ENCODE peak calls at places on chromosomes 1 and 21, in six cellular contexts. One of them, this sample, is unnamed.

GRCh38 chr1:33387512-33388079 is 43.3 kb downstream of the PHC2 start:
- DNase-seq in mesenchymal stem cell: peak
- DNase-seq in H9: no peak
- DNase-seq in IMR-90: peak
- DNase-seq in mesendoderm: no peak
- DNase-seq in H1: no peak
- DNase-seq in this sample: no peak

GRCh38 chr1:79633456-79633855 is 626.9 kb upstream of the ADGRL4 start:
- DNase-seq in mesenchymal stem cell: peak
- DNase-seq in H9: no peak
- DNase-seq in IMR-90: peak
- DNase-seq in mesendoderm: peak
- DNase-seq in H1: no peak
- DNase-seq in this sample: no peak

GRCh38 chr1:169739980-169740379 is 6.1 kb upstream of the SELE start:
- DNase-seq in mesenchymal stem cell: no peak
- DNase-seq in H9: no peak
- DNase-seq in IMR-90: no peak
- DNase-seq in mesendoderm: no peak
- DNase-seq in H1: no peak
- DNase-seq in this sample: no peak

GRCh38 chr1:227299238-227299637 is 19.1 kb downstream of the CDC42BPA start:
- DNase-seq in mesenchymal stem cell: peak
- DNase-seq in H9: no peak
- DNase-seq in IMR-90: peak
- DNase-seq in mesendoderm: peak
- DNase-seq in H1: no peak
- DNase-seq in this sample: no peak

GRCh38 chr21:33572350-33572749 is 16.1 kb downstream of the DONSON start:
- DNase-seq in mesenchymal stem cell: peak
- DNase-seq in H9: no peak
- DNase-seq in IMR-90: no peak
- DNase-seq in mesendoderm: no peak
- DNase-seq in H1: no peak
- DNase-seq in this sample: no peak

GRCh38 chr1:161048949-161049722 is 3.4 kb upstream of the USF1 start:
- DNase-seq in mesenchymal stem cell: no peak
- DNase-seq in H9: no peak
- DNase-seq in IMR-90: no peak
- DNase-seq in mesendoderm: no peak
- DNase-seq in H1: no peak
- DNase-seq in this sample: no peak

GRCh38 chr1:169634145-169634544 is 4.2 kb upstream of the SELP start:
- DNase-seq in mesenchymal stem cell: no peak
- DNase-seq in H9: no peak
- DNase-seq in IMR-90: no peak
- DNase-seq in mesendoderm: no peak
- DNase-seq in H1: no peak
- DNase-seq in this sample: no peak

GRCh38 chr1:244651956-244652698 is 799 bp upstream of the DESI2 start:
- DNase-seq in mesenchymal stem cell: no peak
- DNase-seq in H9: no peak
- DNase-seq in IMR-90: peak
- DNase-seq in mesendoderm: no peak
- DNase-seq in H1: no peak
- DNase-seq in this sample: peak

GRCh38 chr21:31744162-31744800 is 12.4 kb upstream of the SCAF4 start:
- DNase-seq in mesenchymal stem cell: no peak
- DNase-seq in H9: no peak
- DNase-seq in IMR-90: no peak
- DNase-seq in mesendoderm: no peak
- DNase-seq in H1: no peak
- DNase-seq in this sample: no peak

GRCh38 chr1:25484096-25484495 is 53.4 kb downstream of the MACO1 start:
- DNase-seq in mesenchymal stem cell: no peak
- DNase-seq in H9: no peak
- DNase-seq in IMR-90: no peak
- DNase-seq in mesendoderm: no peak
- DNase-seq in H1: no peak
- DNase-seq in this sample: no peak

GRCh38 chr1:110824192-110824591 is 48.8 kb upstream of the CD53 start:
- DNase-seq in mesenchymal stem cell: no peak
- DNase-seq in H9: no peak
- DNase-seq in IMR-90: no peak
- DNase-seq in mesendoderm: no peak
- DNase-seq in H1: no peak
- DNase-seq in this sample: no peak

GRCh38 chr1:235073331-235073967 is 55.2 kb downstream of the TOMM20 start:
- DNase-seq in mesenchymal stem cell: no peak
- DNase-seq in H9: no peak
- DNase-seq in IMR-90: no peak
- DNase-seq in mesendoderm: no peak
- DNase-seq in H1: no peak
- DNase-seq in this sample: no peak

GRCh38 chr1:8326265-8326664 is 8.4 kb downstream of the SLC45A1 start:
- DNase-seq in mesenchymal stem cell: no peak
- DNase-seq in H9: no peak
- DNase-seq in IMR-90: no peak
- DNase-seq in mesendoderm: no peak
- DNase-seq in H1: no peak
- DNase-seq in this sample: no peak

GRCh38 chr1:227844320-227845114 is 29.0 kb downstream of the PRSS38 start:
- DNase-seq in mesenchymal stem cell: no peak
- DNase-seq in H9: no peak
- DNase-seq in IMR-90: no peak
- DNase-seq in mesendoderm: no peak
- DNase-seq in H1: no peak
- DNase-seq in this sample: no peak

GRCh38 chr1:164602480-164603093 is 43.6 kb downstream of the PBX1 start:
- DNase-seq in mesenchymal stem cell: peak
- DNase-seq in H9: peak
- DNase-seq in IMR-90: peak
- DNase-seq in mesendoderm: peak
- DNase-seq in H1: no peak
- DNase-seq in this sample: no peak

GRCh38 chr1:23103001-23103879 is 65.4 kb downstream of the LUZP1 start:
- DNase-seq in mesenchymal stem cell: peak
- DNase-seq in H9: no peak
- DNase-seq in IMR-90: peak
- DNase-seq in mesendoderm: no peak
- DNase-seq in H1: no peak
- DNase-seq in this sample: no peak

GRCh38 chr1:44442791-44443190 is 37.7 kb downstream of the RNF220 start:
- DNase-seq in mesenchymal stem cell: no peak
- DNase-seq in H9: no peak
- DNase-seq in IMR-90: no peak
- DNase-seq in mesendoderm: no peak
- DNase-seq in H1: no peak
- DNase-seq in this sample: no peak

GRCh38 chr1:108199231-108199657 is 899 bp downstream of the SLC25A24 start:
- DNase-seq in mesenchymal stem cell: peak
- DNase-seq in H9: no peak
- DNase-seq in IMR-90: peak
- DNase-seq in mesendoderm: peak
- DNase-seq in H1: no peak
- DNase-seq in this sample: peak

GRCh38 chr1:100142343-100142742 is 9.4 kb downstream of the TRMT13 start:
- DNase-seq in mesenchymal stem cell: no peak
- DNase-seq in H9: no peak
- DNase-seq in IMR-90: no peak
- DNase-seq in mesendoderm: no peak
- DNase-seq in H1: no peak
- DNase-seq in this sample: no peak

GRCh38 chr1:100146958-100147357 is 14.0 kb downstream of the TRMT13 start:
- DNase-seq in mesenchymal stem cell: no peak
- DNase-seq in H9: no peak
- DNase-seq in IMR-90: no peak
- DNase-seq in mesendoderm: no peak
- DNase-seq in H1: no peak
- DNase-seq in this sample: no peak

GRCh38 chr1:100141192-100141591 is 8.2 kb downstream of the TRMT13 start:
- DNase-seq in mesenchymal stem cell: no peak
- DNase-seq in H9: no peak
- DNase-seq in IMR-90: no peak
- DNase-seq in mesendoderm: no peak
- DNase-seq in H1: no peak
- DNase-seq in this sample: no peak

GRCh38 chr1:100147875-100148274 is 14.9 kb downstream of the TRMT13 start:
- DNase-seq in mesenchymal stem cell: no peak
- DNase-seq in H9: no peak
- DNase-seq in IMR-90: no peak
- DNase-seq in mesendoderm: peak
- DNase-seq in H1: no peak
- DNase-seq in this sample: no peak

DNA sequence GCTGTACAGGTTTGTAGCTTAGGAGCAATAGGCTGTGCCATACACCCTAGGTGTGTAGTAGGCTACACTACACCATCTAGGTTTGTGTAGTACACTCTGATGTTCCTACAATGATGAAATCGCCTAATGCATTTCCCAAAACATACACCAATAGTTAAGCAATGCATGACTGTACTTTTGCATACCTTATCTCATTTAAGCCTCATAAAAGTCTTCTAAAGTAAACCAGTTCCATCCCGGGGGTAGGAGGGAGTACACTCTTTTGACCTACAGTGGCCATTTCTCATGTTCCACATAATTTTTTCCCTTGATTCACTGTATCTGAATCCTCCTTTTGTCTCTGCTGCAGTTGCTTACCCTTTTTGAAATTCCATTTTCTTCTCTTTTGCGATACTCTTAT is 12.2 kb downstream of the TRMT13 start:
- DNase-seq in mesenchymal stem cell: no peak
- DNase-seq in H9: no peak
- DNase-seq in IMR-90: peak
- DNase-seq in mesendoderm: no peak
- DNase-seq in H1: no peak
- DNase-seq in this sample: no peak
- H2BK120ac ChIP-seq in mesenchymal stem cell: no peak
- H2BK120ac ChIP-seq in H9: no peak
- H2BK120ac ChIP-seq in IMR-90: no peak
- H2BK120ac ChIP-seq in mesendoderm: no peak
- H2BK120ac ChIP-seq in H1: no peak
- H2BK120ac ChIP-seq in this sample: no peak

DNA sequence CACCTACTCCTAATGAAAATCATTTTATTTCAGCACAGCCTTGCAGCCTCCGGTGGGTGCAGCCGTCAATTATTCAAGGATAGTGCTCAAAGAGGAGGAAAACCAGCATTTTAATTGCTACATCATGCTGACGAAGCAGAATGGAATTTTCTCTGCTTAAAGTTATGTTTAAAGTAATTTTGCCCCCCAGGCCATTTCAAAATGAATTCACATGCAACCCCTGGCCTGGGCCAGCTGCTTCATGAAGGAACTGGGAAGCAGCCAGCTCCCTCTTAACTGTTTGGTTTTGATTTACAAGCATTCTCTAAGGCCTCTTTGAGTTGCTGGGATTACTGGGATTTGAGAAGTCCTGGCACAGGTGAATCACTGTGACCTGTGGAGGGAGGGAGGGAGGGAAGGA is 66.1 kb downstream of the PGBD5 start:
- DNase-seq in mesenchymal stem cell: peak
- DNase-seq in H9: no peak
- DNase-seq in IMR-90: peak
- DNase-seq in mesendoderm: peak
- DNase-seq in H1: no peak
- DNase-seq in this sample: no peak
- H2BK5ac ChIP-seq in mesenchymal stem cell: no peak
- H2BK5ac ChIP-seq in H9: no peak
- H2BK5ac ChIP-seq in IMR-90: no peak
- H2BK5ac ChIP-seq in mesendoderm: no peak
- H2BK5ac ChIP-seq in H1: no peak
- H2BK5ac ChIP-seq in this sample: no peak

DNA sequence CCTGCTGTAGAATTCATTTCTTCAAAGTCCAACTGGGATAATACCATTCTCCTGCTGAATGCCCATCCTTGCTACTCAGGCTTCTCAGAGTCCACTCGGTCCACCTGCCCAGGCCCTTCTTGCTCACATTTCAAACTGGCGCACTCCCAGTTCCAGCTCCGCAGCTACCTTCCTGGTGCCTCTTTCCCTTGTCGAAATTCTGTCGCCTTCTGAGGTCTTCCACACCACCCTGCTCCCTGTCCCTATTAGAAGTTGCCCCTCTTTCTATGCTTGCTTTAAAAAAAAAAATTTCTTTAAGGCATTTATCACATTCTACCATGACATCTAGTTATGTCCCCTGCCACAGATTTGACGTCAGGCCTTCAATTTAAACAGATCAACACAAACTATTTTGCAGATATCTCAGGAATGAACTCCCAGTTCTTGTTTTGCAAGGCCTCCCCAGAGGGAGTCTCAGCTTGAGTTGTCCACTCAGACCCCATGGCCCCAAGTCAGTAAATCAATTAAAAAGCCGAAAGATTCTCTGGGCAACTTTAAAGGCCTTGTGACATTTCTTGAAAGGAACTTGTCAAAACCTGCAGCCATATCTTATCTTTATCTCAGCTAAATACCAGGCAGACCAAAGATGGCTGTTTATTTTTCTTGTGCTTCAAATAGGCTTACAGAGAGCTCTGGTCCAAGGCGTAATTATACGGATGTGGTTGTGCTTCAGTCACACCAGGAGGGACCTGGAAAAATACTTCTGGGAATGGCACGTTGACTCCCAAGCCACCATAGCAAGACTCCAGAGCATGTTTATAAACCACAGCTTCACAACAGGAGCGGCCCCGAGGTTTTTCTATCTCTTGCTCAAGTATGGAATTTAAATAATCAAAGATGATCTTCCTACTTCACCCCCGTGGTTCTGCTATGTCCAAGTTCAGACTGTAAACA is 2.2 kb downstream of the FAM89A start:
- DNase-seq in mesenchymal stem cell: peak
- DNase-seq in H9: no peak
- DNase-seq in IMR-90: no peak
- DNase-seq in mesendoderm: peak
- DNase-seq in H1: no peak
- DNase-seq in this sample: no peak
- H2BK120ac ChIP-seq in mesenchymal stem cell: no peak
- H2BK120ac ChIP-seq in H9: no peak
- H2BK120ac ChIP-seq in IMR-90: no peak
- H2BK120ac ChIP-seq in mesendoderm: no peak
- H2BK120ac ChIP-seq in H1: no peak
- H2BK120ac ChIP-seq in this sample: no peak

GRCh38 chr1:155003227-155003765 is 694 bp downstream of the ZBTB7B start:
- DNase-seq in mesenchymal stem cell: peak
- DNase-seq in H9: peak
- DNase-seq in IMR-90: no peak
- DNase-seq in mesendoderm: peak
- DNase-seq in H1: no peak
- DNase-seq in this sample: no peak
- H2BK5ac ChIP-seq in mesenchymal stem cell: peak
- H2BK5ac ChIP-seq in H9: no peak
- H2BK5ac ChIP-seq in IMR-90: peak
- H2BK5ac ChIP-seq in mesendoderm: peak
- H2BK5ac ChIP-seq in H1: peak
- H2BK5ac ChIP-seq in this sample: peak

DNA sequence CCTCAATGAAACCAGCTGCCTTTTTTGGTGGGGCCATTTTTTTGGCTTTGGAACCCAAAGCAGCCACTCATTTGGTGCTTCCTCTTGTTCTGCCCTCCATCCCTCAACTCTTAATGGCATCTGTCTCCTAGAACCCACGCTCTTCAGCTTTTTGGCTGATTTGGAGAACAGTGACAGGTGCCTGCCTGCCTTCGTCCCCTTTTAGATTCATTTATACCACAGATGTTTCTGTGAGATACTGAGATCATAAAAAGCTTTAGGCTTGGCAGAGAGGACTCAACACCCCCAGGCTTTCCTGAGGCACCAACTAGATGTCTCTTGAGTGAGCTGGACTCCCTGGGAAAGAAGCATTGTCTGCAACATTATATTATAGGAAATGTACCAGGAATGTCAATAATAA is 20.4 kb upstream of the YTHDF2 start:
- DNase-seq in mesenchymal stem cell: no peak
- DNase-seq in H9: no peak
- DNase-seq in IMR-90: no peak
- DNase-seq in mesendoderm: no peak
- DNase-seq in H1: no peak
- DNase-seq in this sample: no peak
- H2BK120ac ChIP-seq in mesenchymal stem cell: no peak
- H2BK120ac ChIP-seq in H9: no peak
- H2BK120ac ChIP-seq in IMR-90: no peak
- H2BK120ac ChIP-seq in mesendoderm: no peak
- H2BK120ac ChIP-seq in H1: no peak
- H2BK120ac ChIP-seq in this sample: no peak